ENCODE peak calls at places on chromosomes 6 and 20, in nine cellular contexts. One of them, this sample, is unnamed.

GRCh38 chr6:45661667-45662066 is 283.9 kb upstream of the SUPT3H start:
- DNase-seq in activated CD4-positive, alpha-beta memory T cell treated with anti-CD3 and anti-CD28 coated beads, Interleukin-2, amount 10 ng/mL, durations not matched to agents 7 days and 5 days: peak; percentile 3
- DNase-seq in effector memory CD8-positive, alpha-beta T cell: no peak
- DNase-seq in esophagus muscularis mucosa: no peak
- DNase-seq in NCI-H1092: no peak
- DNase-seq in foreskin melanocyte: no peak
- DNase-seq in neuronal stem cell: no peak
- DNase-seq in activated T-cell treated with anti-CD3 and anti-CD28 coated beads, Interleukin-2, amount 50 U/mL, for 4 hours: no peak
- DNase-seq in T-helper 22 cell: no peak
- DNase-seq in this sample: no peak

GRCh38 chr20:2761885-2762284 is 38.5 kb downstream of the CPXM1 start:
- DNase-seq in T-helper 22 cell: no peak
- DNase-seq in activated T-cell treated with anti-CD3 and anti-CD28 coated beads, Interleukin-2, amount 50 U/mL, for 4 hours: no peak
- DNase-seq in effector memory CD8-positive, alpha-beta T cell: no peak
- DNase-seq in foreskin melanocyte: no peak
- DNase-seq in neuronal stem cell: no peak
- DNase-seq in NCI-H1092: no peak
- DNase-seq in esophagus muscularis mucosa: no peak
- DNase-seq in activated CD4-positive, alpha-beta memory T cell treated with anti-CD3 and anti-CD28 coated beads, Interleukin-2, amount 10 ng/mL, durations not matched to agents 7 days and 5 days: no peak
- DNase-seq in this sample: no peak

GRCh38 chr6:117233146-117233545 is 32.2 kb upstream of the VGLL2 start:
- DNase-seq in activated T-cell treated with anti-CD3 and anti-CD28 coated beads, Interleukin-2, amount 50 U/mL, for 4 hours: no peak
- DNase-seq in NCI-H1092: no peak
- DNase-seq in T-helper 22 cell: no peak
- DNase-seq in activated CD4-positive, alpha-beta memory T cell treated with anti-CD3 and anti-CD28 coated beads, Interleukin-2, amount 10 ng/mL, durations not matched to agents 7 days and 5 days: no peak
- DNase-seq in neuronal stem cell: no peak
- DNase-seq in esophagus muscularis mucosa: no peak
- DNase-seq in foreskin melanocyte: no peak
- DNase-seq in effector memory CD8-positive, alpha-beta T cell: no peak
- DNase-seq in this sample: no peak

GRCh38 chr20:51750770-51751388 is 17.3 kb downstream of the ATP9A start:
- DNase-seq in esophagus muscularis mucosa: no peak
- DNase-seq in activated T-cell treated with anti-CD3 and anti-CD28 coated beads, Interleukin-2, amount 50 U/mL, for 4 hours: no peak
- DNase-seq in neuronal stem cell: no peak
- DNase-seq in NCI-H1092: no peak
- DNase-seq in foreskin melanocyte: no peak
- DNase-seq in activated CD4-positive, alpha-beta memory T cell treated with anti-CD3 and anti-CD28 coated beads, Interleukin-2, amount 10 ng/mL, durations not matched to agents 7 days and 5 days: no peak
- DNase-seq in T-helper 22 cell: no peak
- DNase-seq in effector memory CD8-positive, alpha-beta T cell: no peak
- DNase-seq in this sample: no peak

GRCh38 chr20:1334761-1335160 is 5.8 kb upstream of the SDCBP2 start:
- DNase-seq in activated CD4-positive, alpha-beta memory T cell treated with anti-CD3 and anti-CD28 coated beads, Interleukin-2, amount 10 ng/mL, durations not matched to agents 7 days and 5 days: peak; percentile 14
- DNase-seq in effector memory CD8-positive, alpha-beta T cell: no peak
- DNase-seq in NCI-H1092: no peak
- DNase-seq in neuronal stem cell: no peak
- DNase-seq in esophagus muscularis mucosa: peak; percentile 31
- DNase-seq in activated T-cell treated with anti-CD3 and anti-CD28 coated beads, Interleukin-2, amount 50 U/mL, for 4 hours: no peak
- DNase-seq in foreskin melanocyte: no peak
- DNase-seq in T-helper 22 cell: no peak
- DNase-seq in this sample: peak; percentile 20

GRCh38 chr6:123777554-123777953 is 26.1 kb upstream of the NKAIN2 start:
- DNase-seq in NCI-H1092: peak; percentile 5
- DNase-seq in T-helper 22 cell: no peak
- DNase-seq in neuronal stem cell: no peak
- DNase-seq in activated T-cell treated with anti-CD3 and anti-CD28 coated beads, Interleukin-2, amount 50 U/mL, for 4 hours: no peak
- DNase-seq in esophagus muscularis mucosa: no peak
- DNase-seq in foreskin melanocyte: peak; percentile 8
- DNase-seq in activated CD4-positive, alpha-beta memory T cell treated with anti-CD3 and anti-CD28 coated beads, Interleukin-2, amount 10 ng/mL, durations not matched to agents 7 days and 5 days: no peak
- DNase-seq in effector memory CD8-positive, alpha-beta T cell: no peak
- DNase-seq in this sample: no peak

GRCh38 chr6:169445661-169446581 is 192.3 kb upstream of the THBS2 start:
- DNase-seq in NCI-H1092: peak; percentile 63
- DNase-seq in foreskin melanocyte: no peak
- DNase-seq in T-helper 22 cell: no peak
- DNase-seq in activated CD4-positive, alpha-beta memory T cell treated with anti-CD3 and anti-CD28 coated beads, Interleukin-2, amount 10 ng/mL, durations not matched to agents 7 days and 5 days: no peak
- DNase-seq in esophagus muscularis mucosa: no peak
- DNase-seq in effector memory CD8-positive, alpha-beta T cell: no peak
- DNase-seq in activated T-cell treated with anti-CD3 and anti-CD28 coated beads, Interleukin-2, amount 50 U/mL, for 4 hours: no peak
- DNase-seq in neuronal stem cell: no peak
- DNase-seq in this sample: no peak

GRCh38 chr6:136095961-136096360 is 154.2 kb downstream of the MTFR2 start:
- DNase-seq in neuronal stem cell: no peak
- DNase-seq in effector memory CD8-positive, alpha-beta T cell: no peak
- DNase-seq in T-helper 22 cell: no peak
- DNase-seq in foreskin melanocyte: no peak
- DNase-seq in NCI-H1092: no peak
- DNase-seq in activated CD4-positive, alpha-beta memory T cell treated with anti-CD3 and anti-CD28 coated beads, Interleukin-2, amount 10 ng/mL, durations not matched to agents 7 days and 5 days: no peak
- DNase-seq in activated T-cell treated with anti-CD3 and anti-CD28 coated beads, Interleukin-2, amount 50 U/mL, for 4 hours: no peak
- DNase-seq in esophagus muscularis mucosa: no peak
- DNase-seq in this sample: no peak

This sample was measured in activated CD8-positive, alpha-beta T cell treated with anti-CD3 and anti-CD28 coated beads, Interleukin-2, amount 10 ng/mL, durations not matched to agents 7 days and 5 days.